ENCODE peak calls at places on chromosomes 6 and 20, in five cellular contexts. C is Panc1, X is SK-N-SH, P is HepG2, V is breast epithelium. B is an unnamed sample.

GRCh38 chr6:73515204-73516101 is 5.4 kb downstream of the EEF1A1 start:
- DNase-seq in V (no peak), X (peak), C (no peak), P (peak), B (no peak)

GRCh38 chr6:145929037-145929633 is 35.0 kb downstream of the SHPRH start:
- DNase-seq in C (peak), V (no peak), P (peak), X (peak), B (no peak)

GRCh38 chr6:145963216-145964068 is 716 bp downstream of the SHPRH start:
- DNase-seq in C (no peak), P (no peak), X (peak), V (peak), B (peak)

GRCh38 chr20:24676978-24677370 is 207.5 kb downstream of the SYNDIG1 start:
- DNase-seq in C (no peak), V (peak), P (no peak), X (no peak), B (no peak)

GRCh38 chr6:90294989-90295853 is 1.4 kb downstream of the BACH2 start:
- DNase-seq in X (peak), V (no peak), P (no peak), C (no peak), B (peak)

GRCh38 chr6:52363222-52363867 is 1.4 kb downstream of the PAQR8 start:
- DNase-seq in V (no peak), X (peak), C (no peak), P (peak), B (no peak)

GRCh38 chr6:18503588-18504231 is 116.6 kb downstream of the RNF144B start:
- DNase-seq in X (peak), P (peak), C (peak), V (no peak), B (no peak)

GRCh38 chr6:47698342-47698787 is at the start of gene ADGRF4:
- DNase-seq in P (no peak), C (peak), X (no peak), V (no peak), B (no peak)

GRCh38 chr20:48381353-48382120 is 446.3 kb downstream of the PREX1 start:
- DNase-seq in X (no peak), V (no peak), P (peak), C (no peak), B (no peak)

GRCh38 chr6:36609582-36609981 is 15.4 kb downstream of the SRSF3 start:
- DNase-seq in X (no peak), P (no peak), V (no peak), C (no peak), B (peak)

GRCh38 chr20:10200329-10200728 is 18.3 kb upstream of the SNAP25 start:
- DNase-seq in P (no peak), C (no peak), X (no peak), V (no peak), B (no peak)

GRCh38 chr20:39446397-39446796 is 484.3 kb downstream of the DHX35 start:
- DNase-seq in P (no peak), X (no peak), V (no peak), C (no peak), B (no peak)

GRCh38 chr20:39849664-39850063 is 839.4 kb downstream of the MAFB start:
- DNase-seq in C (no peak), X (peak), V (peak), P (no peak), B (peak)

GRCh38 chr6:170231496-170232185 is 59.2 kb downstream of the DLL1 start:
- DNase-seq in V (no peak), C (no peak), P (no peak), X (no peak), B (no peak)

GRCh38 chr6:82875573-82876185 is 190.0 kb downstream of the UBE3D start:
- DNase-seq in X (no peak), V (no peak), P (no peak), C (peak), B (no peak)

DNA sequence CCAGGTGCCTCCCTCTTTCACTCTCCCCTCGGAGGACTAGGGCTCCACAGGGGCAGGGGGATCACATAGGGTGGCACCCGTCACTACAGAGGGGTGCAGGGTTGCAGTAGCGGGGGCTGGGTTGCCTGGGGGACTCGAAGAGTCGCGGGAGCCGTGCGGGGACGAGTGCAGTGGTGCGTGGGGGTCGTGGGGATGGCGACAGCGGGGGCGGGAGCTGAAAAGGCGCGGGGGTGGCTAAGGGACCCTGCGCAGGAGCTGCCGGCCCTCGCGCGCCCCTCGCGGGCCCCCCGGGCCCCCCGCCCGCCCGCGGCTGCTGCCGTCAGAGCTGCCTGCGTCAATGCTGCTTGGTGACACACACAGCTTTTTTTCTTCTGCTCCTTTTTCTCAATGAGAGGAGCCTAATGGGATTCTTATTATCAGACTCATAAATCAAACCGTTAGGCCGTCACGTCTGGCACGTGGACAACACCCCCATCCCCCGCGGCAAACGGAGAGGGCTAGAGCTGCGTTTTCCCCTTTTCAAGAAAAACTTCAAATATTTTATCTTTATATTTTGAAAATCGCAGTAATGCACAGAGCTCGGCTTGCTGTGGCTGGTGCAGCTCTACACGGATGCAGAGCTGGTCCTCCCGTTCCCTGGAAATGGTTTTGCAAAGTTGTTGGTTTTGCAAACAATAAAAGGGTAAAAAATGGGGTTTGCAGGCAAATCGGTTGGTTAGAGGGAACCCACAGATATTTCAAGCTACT is 161.6 kb downstream of the TBXT start:
- DNase-seq in V (no peak), C (no peak), X (peak), P (no peak), B (no peak)
- TF ChIP-seq POLR2AphosphoS5 in V (no peak), C (no peak), X (no peak), P (no peak), B (no peak)

DNA sequence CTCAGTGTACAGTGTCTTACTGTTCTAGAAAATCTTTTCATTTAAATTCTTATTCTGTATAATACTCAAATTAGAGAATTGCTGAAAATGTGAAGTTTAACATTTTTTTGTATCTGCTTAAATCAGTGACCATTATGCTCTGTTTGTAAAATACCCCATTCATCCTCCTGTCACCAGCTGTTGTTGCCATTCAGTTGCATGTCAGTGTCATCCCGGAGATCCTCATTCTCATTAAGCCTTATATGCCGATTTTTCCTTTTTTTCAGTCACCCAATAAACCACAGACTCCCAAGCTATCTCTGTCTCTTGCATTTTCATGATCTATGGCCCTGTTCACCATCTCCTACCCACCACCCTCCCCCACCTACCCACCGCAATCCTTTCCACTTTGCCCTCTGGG is 20.4 kb downstream of the GTF2H5 start:
- DNase-seq in X (no peak), C (no peak), P (no peak), V (no peak), B (no peak)
- H3K27ac ChIP-seq in X (no peak), C (no peak), P (no peak), V (no peak), B (no peak)

DNA sequence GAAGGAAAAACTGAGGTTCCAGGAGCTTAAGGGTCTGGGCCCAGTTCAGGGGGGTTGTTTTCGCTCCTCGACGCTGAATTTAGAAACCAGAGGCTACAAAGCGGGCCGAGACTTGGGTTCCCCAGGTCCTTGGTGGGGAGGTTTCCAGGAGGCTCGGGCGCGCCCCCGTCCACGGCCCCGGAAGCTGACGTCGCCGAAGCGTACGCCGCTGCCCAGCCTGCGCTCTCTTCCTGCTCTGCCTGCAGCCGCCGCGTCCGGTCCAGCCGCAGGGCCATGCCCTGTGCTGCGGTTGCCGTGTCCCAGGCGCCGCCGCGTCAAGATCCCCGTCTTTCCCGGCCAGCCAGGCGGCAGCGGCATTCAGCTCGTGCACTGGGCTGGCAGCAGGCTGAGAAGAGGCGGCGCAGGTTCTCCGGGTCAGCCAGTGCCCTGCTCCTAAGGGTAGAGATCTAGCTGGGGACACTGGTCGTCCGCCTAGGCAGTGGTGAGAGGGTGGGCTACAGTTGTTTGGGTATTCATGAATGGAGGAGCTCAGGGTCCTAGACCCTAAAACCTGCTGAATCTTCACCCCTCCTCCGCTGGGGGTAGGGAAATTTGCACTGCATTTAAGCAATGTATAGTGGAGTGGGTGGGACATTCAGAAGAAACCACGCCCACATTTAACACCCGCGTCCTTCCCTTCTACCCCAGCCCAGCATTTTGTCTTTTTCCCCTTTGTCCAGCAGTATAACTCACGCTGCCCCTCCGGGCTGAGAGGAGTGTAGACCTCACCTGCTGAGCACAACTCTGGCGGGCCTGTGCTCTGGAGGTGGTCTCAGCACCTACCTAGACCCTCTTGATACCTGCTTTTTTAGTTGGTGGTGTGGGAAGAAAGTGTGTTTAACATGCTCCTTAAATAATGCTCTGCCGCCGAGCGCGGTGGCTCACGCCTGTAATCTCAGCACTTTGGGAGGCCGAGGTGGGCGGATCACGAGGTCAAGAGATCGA is 1.1 kb upstream of the TRIM26 start:
- DNase-seq in P (peak), C (peak), V (peak), X (peak), B (peak)
- TF ChIP-seq POLR2AphosphoS5 in P (peak), C (peak), V (peak), X (peak), B (peak)

GRCh38 chr6:43274916-43275597 is 23.0 kb upstream of the SLC22A7 start:
- DNase-seq in V (no peak), P (peak), C (no peak), X (peak), B (no peak)
- H3K27ac ChIP-seq in V (no peak), P (peak), C (no peak), X (no peak), B (no peak)

DNA sequence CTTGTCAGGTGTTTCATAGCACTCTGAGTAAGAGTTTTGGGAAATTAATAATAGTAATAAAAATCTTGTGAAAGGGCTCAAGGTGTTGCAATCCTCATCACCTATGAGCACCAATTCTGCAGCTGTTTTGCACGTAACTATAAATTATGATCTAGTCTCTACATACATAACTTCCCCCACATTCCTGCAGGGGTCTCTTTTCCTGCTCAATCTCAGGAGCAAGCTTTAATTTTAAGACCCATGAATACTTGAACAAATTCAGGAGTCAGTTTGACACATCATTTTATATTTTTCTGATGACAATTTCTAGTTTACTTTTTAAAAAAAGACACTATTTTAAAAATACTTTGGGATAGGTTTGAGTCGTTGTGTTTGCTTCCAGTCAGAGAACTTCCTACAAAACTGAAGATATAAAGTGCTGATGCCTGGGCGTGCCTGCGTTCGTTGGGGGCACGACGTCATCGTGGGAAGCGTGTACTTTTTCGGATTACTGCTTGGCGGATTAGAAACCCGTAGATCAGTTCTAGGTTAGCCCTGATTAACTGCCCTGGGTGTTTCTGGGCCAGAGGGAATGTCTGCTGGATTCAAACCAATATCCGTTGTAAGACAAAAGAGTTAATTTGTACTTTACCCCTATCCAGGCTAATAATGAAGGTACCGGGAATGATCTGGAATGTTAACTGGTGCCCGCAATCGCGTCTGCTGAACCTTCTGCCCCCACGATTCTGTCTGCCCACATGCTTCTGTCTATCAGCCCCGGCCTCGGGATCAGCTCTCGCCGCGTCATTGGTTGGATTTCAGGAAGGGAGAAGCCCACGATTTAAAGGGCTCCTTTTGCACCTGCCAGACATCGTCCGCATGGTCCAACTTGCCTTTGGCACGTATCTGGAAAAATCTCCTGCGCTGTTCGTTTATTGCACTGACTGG is 940 bp upstream of the E2F3 start:
- DNase-seq in C (peak), X (peak), V (no peak), P (peak), B (peak)
- TF ChIP-seq POLR2AphosphoS5 in C (no peak), X (no peak), V (no peak), P (peak), B (no peak)

DNA sequence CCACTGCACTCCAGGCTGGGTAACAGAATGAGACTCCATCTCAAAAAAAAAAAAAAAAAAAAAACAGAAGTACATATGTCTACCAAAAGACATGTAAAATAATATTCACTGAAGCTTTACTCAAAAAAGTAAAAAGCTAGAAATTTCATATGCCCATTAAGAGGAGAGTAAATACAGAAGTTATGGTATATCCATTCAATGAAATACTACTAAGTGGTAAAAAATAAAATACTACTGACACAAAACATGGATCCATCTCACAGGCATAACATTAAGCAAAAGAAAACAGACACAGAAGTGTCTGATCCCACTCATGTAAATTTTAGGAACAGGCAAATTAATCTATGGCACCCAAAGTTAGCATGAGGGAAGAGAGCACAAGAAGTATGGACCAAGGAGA is 52.6 kb downstream of the TASP1 start:
- DNase-seq in X (no peak), V (no peak), C (no peak), P (no peak), B (no peak)
- H3K27ac ChIP-seq in X (no peak), V (no peak), C (no peak), P (no peak), B (no peak)

DNA sequence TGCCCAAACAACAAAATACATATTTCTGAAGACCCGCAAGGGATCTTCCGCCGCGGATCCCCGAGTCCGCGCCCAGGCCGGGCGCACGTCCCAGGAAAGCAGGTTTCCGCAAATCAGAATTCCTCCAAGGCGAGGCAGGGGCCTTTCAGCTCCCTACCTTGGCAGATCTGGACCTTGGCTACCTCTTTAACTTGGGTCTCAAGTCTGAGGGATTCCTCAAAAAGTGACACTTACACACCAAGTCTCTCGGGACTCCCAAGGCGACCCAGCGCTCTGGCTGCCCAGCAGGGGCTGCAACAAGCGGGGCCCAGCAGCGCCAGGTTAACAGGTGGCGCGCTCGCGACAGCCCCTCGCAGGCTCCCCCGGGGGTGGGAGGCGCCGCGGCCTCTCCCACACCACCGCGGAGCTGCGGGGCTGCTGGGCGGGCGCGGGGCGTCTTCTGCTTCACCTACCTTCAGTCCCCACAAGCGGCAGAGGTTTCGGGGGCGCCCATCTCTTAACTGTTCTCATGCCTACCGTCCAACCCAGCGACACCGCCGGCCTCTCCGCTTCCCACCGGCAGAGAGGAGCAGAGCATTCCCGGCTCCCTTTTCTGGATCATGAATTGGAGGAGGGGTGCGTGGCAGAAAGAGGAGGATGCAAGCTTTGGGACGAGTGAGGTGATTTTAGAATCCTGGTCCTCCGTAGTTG is 414 bp downstream of the SIM1 start:
- DNase-seq in V (no peak), P (no peak), X (no peak), C (no peak), B (no peak)
- TF ChIP-seq POLR2AphosphoS5 in V (no peak), P (no peak), X (no peak), C (no peak), B (no peak)